ENCODE peak calls at places on chromosomes 13 and 19, in six cellular contexts. T is Caco-2, R is A549, L is NCI-H1105, J is cardiac fibroblast, G is HFFc6. C is an unnamed sample.

GRCh38 chr19:11164879-11165406 is 9.4 kb upstream of the SPC24 start:
- DNase-seq in T (no peak), R (no peak), L (no peak), J (peak), G (no peak), C (no peak)

GRCh38 chr13:94595006-94595942 is 678 bp downstream of the TGDS start:
- DNase-seq in T (peak), R (peak), L (no peak), J (peak), G (no peak), C (peak)

GRCh38 chr13:62294210-62294609 is 878.6 kb upstream of the PCDH20 start:
- DNase-seq in T (no peak), R (no peak), L (no peak), J (no peak), G (no peak), C (no peak)

GRCh38 chr13:44747179-44747578 is 171.0 kb upstream of the TSC22D1 start:
- DNase-seq in T (no peak), R (no peak), L (no peak), J (no peak), G (no peak), C (no peak)

GRCh38 chr13:67023088-67023893 is 206.8 kb downstream of the PCDH9 start:
- DNase-seq in T (no peak), R (peak), L (peak), J (peak), G (peak), C (peak)

GRCh38 chr19:16912780-16913179 is 24.0 kb downstream of the F2RL3 start:
- DNase-seq in T (no peak), R (no peak), L (no peak), J (no peak), G (no peak), C (no peak)

GRCh38 chr13:45238945-45239795 is 38.3 kb upstream of the KCTD4 start:
- DNase-seq in T (peak), R (no peak), L (no peak), J (peak), G (peak), C (no peak)

GRCh38 chr19:35253316-35254286 is 4.8 kb downstream of the LSR start:
- DNase-seq in T (no peak), R (no peak), L (no peak), J (no peak), G (no peak), C (no peak)

GRCh38 chr19:48194041-48194871 is 23.8 kb downstream of the ZSWIM9 start:
- DNase-seq in T (no peak), R (no peak), L (no peak), J (peak), G (no peak), C (peak)